ENCODE peak calls at places on chromosome 9, in six cellular contexts. B is occipital lobe; E is HepG2; O is AG08395; T is GM23248; C is stimulated activated CD4-positive, alpha-beta T cell treated with anti-CD3 and anti-CD28 coated beads, TNF-alpha, amount 100 ng/mL, for 48 hours. K is an unnamed sample.
A peak's percentile ranks its signal among the peaks of the same experiment; 100 is the strongest.

GRCh38 chr9:15882328-15882727 is 329.5 kb downstream of the CCDC171 start:
- DNase-seq in E (no peak), B (no peak), T (no peak), O (no peak), C (no peak), K (no peak)

GRCh38 chr9:108565651-108566378 is 290.0 kb downstream of the ACTL7B start:
- DNase-seq in T (peak; percentile 89), C (no peak), B (peak; percentile 8), E (peak; percentile 76), O (peak; percentile 88), K (peak; percentile 73)

GRCh38 chr9:112894699-112895098 is 4.0 kb upstream of the SLC46A2 start:
- DNase-seq in B (no peak), O (no peak), T (no peak), C (no peak), E (no peak), K (no peak)

GRCh38 chr9:77744877-77745435 is 96.8 kb upstream of the GNA14 start:
- DNase-seq in T (no peak), O (no peak), B (no peak), E (no peak), C (no peak), K (no peak)

GRCh38 chr9:95788486-95789110 is 86.9 kb upstream of the ERCC6L2 start:
- DNase-seq in C (no peak), B (no peak), E (no peak), T (no peak), O (no peak), K (no peak)

GRCh38 chr9:16627967-16628366 is 242.5 kb downstream of the BNC2 start:
- DNase-seq in B (no peak), E (no peak), C (no peak), T (peak; percentile 97), O (peak; percentile 92), K (peak; percentile 65)

GRCh38 chr9:134301387-134302129 is 24.7 kb upstream of the RXRA start:
- DNase-seq in T (no peak), B (no peak), E (no peak), C (peak; percentile 37), O (no peak), K (no peak)

GRCh38 chr9:123996731-123997421 is 14.7 kb upstream of the LHX2 start:
- DNase-seq in O (no peak), B (no peak), E (no peak), T (peak; percentile 43), C (no peak), K (no peak)

GRCh38 chr9:15086096-15087030 is 176.1 kb upstream of the FREM1 start:
- DNase-seq in E (no peak), B (no peak), O (peak; percentile 10), C (no peak), T (peak; percentile 6), K (no peak)

GRCh38 chr9:77879344-77880089 is 152.1 kb downstream of the GNAQ start:
- DNase-seq in C (no peak), O (no peak), T (peak; percentile 48), E (no peak), B (no peak), K (no peak)

GRCh38 chr9:13351768-13352386 is 72.4 kb upstream of the MPDZ start:
- DNase-seq in E (peak; percentile 23), T (peak; percentile 82), O (peak; percentile 64), B (no peak), C (no peak), K (no peak)

GRCh38 chr9:137761793-137762192 is 115.8 kb upstream of the CACNA1B start:
- DNase-seq in T (no peak), C (no peak), E (no peak), B (no peak), O (no peak), K (no peak)

GRCh38 chr9:5719546-5719945 is 90.6 kb downstream of the RIC1 start:
- DNase-seq in E (no peak), T (peak; percentile 19), B (no peak), O (no peak), C (no peak), K (no peak)

GRCh38 chr9:116713266-116713665 is 26.2 kb downstream of the TRIM32 start:
- DNase-seq in T (no peak), O (no peak), C (no peak), E (no peak), B (no peak), K (no peak)

GRCh38 chr9:120436937-120437592 is 142.9 kb downstream of the CDK5RAP2 start:
- DNase-seq in T (no peak), E (no peak), C (no peak), O (no peak), B (no peak), K (no peak)

GRCh38 chr9:129823163-129823933 is 588 bp downstream of the TOR1A start:
- DNase-seq in E (no peak), B (peak; percentile 15), C (no peak), T (peak; percentile 69), O (peak; percentile 30), K (no peak)

GRCh38 chr9:114141553-114142548 is 13.5 kb upstream of the COL27A1 start:
- DNase-seq in C (no peak), E (peak; percentile 82), T (peak; percentile 38), O (no peak), B (no peak), K (no peak)

GRCh38 chr9:124468061-124468740 is 17.9 kb downstream of the ADGRD2 start:
- DNase-seq in O (no peak), T (no peak), B (no peak), C (no peak), E (no peak), K (no peak)

GRCh38 chr9:129278391-129279237 is 100.6 kb upstream of the IER5L start:
- DNase-seq in E (no peak), O (no peak), T (peak; percentile 45), C (no peak), B (no peak), K (no peak)

GRCh38 chr9:35510745-35511428 is 21.0 kb downstream of the RUSC2 start:
- DNase-seq in B (no peak), T (peak; percentile 93), C (no peak), E (peak; percentile 88), O (peak; percentile 83), K (peak; percentile 94)

GRCh38 chr9:107161338-107161737 is 121.7 kb upstream of the RAD23B start:
- DNase-seq in B (no peak), O (no peak), E (peak; percentile 6), T (no peak), C (no peak), K (no peak)

GRCh38 chr9:93133641-93134017 is 422 bp downstream of the NINJ1 start:
- DNase-seq in B (peak; percentile 43), T (peak; percentile 96), C (peak; percentile 26), O (peak; percentile 89), E (peak; percentile 79), K (no peak)

GRCh38 chr9:3863686-3864085 is 337.9 kb upstream of the RFX3 start:
- DNase-seq in B (no peak), O (no peak), C (no peak), E (no peak), T (peak; percentile 15), K (no peak)

GRCh38 chr9:86328153-86328552 is 26.1 kb downstream of the TUT7 start:
- DNase-seq in O (no peak), E (no peak), B (no peak), C (no peak), T (no peak), K (no peak)

GRCh38 chr9:113577525-113578261 is 114.2 kb downstream of the RGS3 start:
- DNase-seq in T (peak; percentile 84), B (no peak), O (peak; percentile 57), E (no peak), C (no peak), K (no peak)

K was measured in ascending aorta.